ENCODE peak calls at places on chromosome 17, in seven cellular contexts. K, G, Z, E, A, S and L are unnamed samples.
A peak's percentile ranks its signal among the peaks of the same experiment; 100 is the strongest.

GRCh38 chr17:65588194-65588808 is 26.9 kb upstream of the AXIN2 start:
- DNase-seq in K (no peak), A (no peak), E (no peak), G (no peak), Z (no peak), S (no peak), L (no peak)

GRCh38 chr17:72587773-72588511 is 467.1 kb downstream of the SOX9 start:
- DNase-seq in E (no peak), G (no peak), A (no peak), K (peak; percentile 38), S (no peak), Z (no peak), L (no peak)

GRCh38 chr17:19327039-19327776 is 35.3 kb downstream of the B9D1 start:
- DNase-seq in A (no peak), E (no peak), G (peak; percentile 19), K (peak; percentile 69), Z (peak; percentile 83), S (no peak), L (no peak)

GRCh38 chr17:3040882-3041281 is 22.5 kb downstream of the OR1D5 start:
- DNase-seq in S (no peak), Z (no peak), A (no peak), E (no peak), G (no peak), K (no peak), L (no peak)

GRCh38 chr17:9054611-9055010 is 33.3 kb downstream of the NTN1 start:
- DNase-seq in K (no peak), E (no peak), Z (no peak), A (no peak), G (no peak), S (no peak), L (no peak)

GRCh38 chr17:57487552-57487951 is 231.2 kb downstream of the MSI2 start:
- DNase-seq in E (no peak), K (no peak), A (no peak), Z (no peak), S (no peak), G (no peak), L (no peak)

GRCh38 chr17:48472485-48473281 is 42.7 kb upstream of the SKAP1 start:
- DNase-seq in K (peak; percentile 14), S (peak; percentile 52), A (no peak), Z (peak; percentile 77), G (no peak), E (no peak), L (no peak)

GRCh38 chr17:12990041-12990808 is 27.6 kb downstream of the ELAC2 start:
- DNase-seq in K (no peak), E (no peak), G (no peak), Z (no peak), S (no peak), A (no peak), L (no peak)

GRCh38 chr17:7687072-7687907 is at the start of gene TP53:
- DNase-seq in Z (peak; percentile 88), G (peak; percentile 87), E (peak; percentile 74), A (peak; percentile 79), S (peak; percentile 81), K (peak; percentile 85), L (no peak)

GRCh38 chr17:33888455-33888854 is 366.6 kb upstream of the CCL2 start:
- DNase-seq in G (no peak), Z (no peak), E (no peak), K (no peak), S (no peak), A (no peak), L (no peak)

GRCh38 chr17:69978056-69978646 is 96.9 kb upstream of the KCNJ16 start:
- DNase-seq in G (no peak), K (peak; percentile 9), E (no peak), A (no peak), Z (no peak), S (no peak), L (no peak)

GRCh38 chr17:80858301-80859003 is 133.2 kb upstream of the CHMP6 start:
- DNase-seq in K (no peak), E (no peak), S (no peak), G (no peak), Z (no peak), A (no peak), L (no peak)

GRCh38 chr17:4696432-4696796 is 7.5 kb downstream of the PELP1 start:
- DNase-seq in A (no peak), G (no peak), Z (no peak), K (no peak), E (no peak), S (no peak), L (no peak)

GRCh38 chr17:79864617-79865250 is 25.5 kb upstream of the CBX4 start:
- DNase-seq in K (no peak), Z (no peak), E (no peak), G (no peak), A (no peak), S (no peak), L (no peak)

GRCh38 chr17:1590031-1590746 is 27.6 kb upstream of the PITPNA start:
- DNase-seq in K (peak; percentile 83), A (no peak), G (peak; percentile 64), E (no peak), S (peak; percentile 66), Z (peak; percentile 81), L (no peak)

GRCh38 chr17:61400058-61400785 is 579 bp downstream of the TBX2 start:
- DNase-seq in E (no peak), G (no peak), Z (no peak), K (no peak), A (no peak), S (peak; percentile 15), L (no peak)

GRCh38 chr17:80991645-80992076 is at the start of gene CHMP6:
- DNase-seq in Z (peak; percentile 40), G (peak; percentile 88), K (peak; percentile 31), E (peak; percentile 80), S (peak; percentile 81), A (peak; percentile 81), L (peak; percentile 84)

GRCh38 chr17:40329981-40330794 is 21.2 kb downstream of the RARA start:
- DNase-seq in S (no peak), Z (no peak), A (no peak), E (no peak), G (no peak), K (no peak), L (no peak)

GRCh38 chr17:49843774-49844350 is 4.0 kb downstream of the TAC4 start:
- DNase-seq in E (peak; percentile 71), G (no peak), Z (no peak), A (no peak), S (peak; percentile 74), K (no peak), L (no peak)
- TF ChIP-seq CTCF in E (peak; percentile 43), G (no peak), Z (peak; percentile 66), A (no peak), S (peak; percentile 86), K (peak; percentile 66), L (peak; percentile 39)

DNA sequence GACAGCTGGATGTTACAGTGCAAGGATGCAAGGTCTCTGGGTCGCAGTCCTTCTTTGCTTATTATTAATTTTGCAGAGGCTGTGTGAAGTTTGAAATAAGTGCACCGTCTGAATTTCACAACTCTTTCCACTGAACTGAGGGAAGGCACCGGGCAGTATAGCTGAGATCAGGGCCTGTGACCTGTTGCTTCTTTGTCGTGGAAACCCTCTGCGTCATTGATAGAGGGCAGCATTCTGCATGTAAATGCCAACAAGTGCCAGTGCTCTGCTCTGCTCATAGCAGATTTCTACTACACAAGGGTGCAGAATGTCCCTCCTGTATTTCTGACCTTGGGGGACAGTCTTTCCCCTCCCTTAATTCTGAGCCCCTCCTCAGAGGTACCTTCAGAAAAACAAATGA is 26.0 kb downstream of the CD300LF start:
- DNase-seq in A (no peak), Z (no peak), E (no peak), K (no peak), S (no peak), G (no peak), L (no peak)
- TF ChIP-seq CTCF in A (no peak), Z (no peak), E (no peak), K (no peak), S (no peak), G (no peak), L (no peak)

DNA sequence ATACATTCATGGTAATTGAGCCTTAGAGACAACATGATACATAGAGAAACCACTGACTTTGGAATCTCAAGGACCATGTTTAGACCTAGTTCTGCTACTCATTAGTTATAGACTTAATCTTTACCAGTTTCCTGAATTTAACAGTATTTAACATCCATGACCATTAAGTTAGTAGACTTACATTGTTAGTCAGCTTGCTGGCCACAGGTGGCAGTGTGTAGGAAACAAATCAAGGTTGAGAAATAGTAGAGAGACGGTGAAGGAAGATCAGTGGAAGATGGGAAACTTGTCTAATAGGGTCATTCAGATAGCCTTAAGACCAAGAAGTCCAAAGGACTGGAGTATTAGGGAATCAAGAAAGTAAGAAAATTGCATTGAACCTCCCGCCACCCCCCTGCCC is 31.0 kb downstream of the OMG start:
- DNase-seq in G (no peak), A (no peak), K (no peak), E (no peak), S (no peak), Z (no peak), L (no peak)
- TF ChIP-seq CTCF in G (no peak), A (no peak), K (peak; percentile 48), E (no peak), S (no peak), Z (peak; percentile 35), L (peak; percentile 5)

GRCh38 chr17:82315703-82316358 is 1.6 kb downstream of the CD7 start:
- DNase-seq in A (no peak), K (no peak), S (no peak), G (no peak), Z (no peak), E (no peak), L (no peak)

GRCh38 chr17:82314721-82315605 is 2.4 kb downstream of the CD7 start:
- DNase-seq in G (no peak), E (no peak), A (no peak), K (no peak), Z (no peak), S (no peak), L (no peak)

GRCh38 chr17:82317394-82318168 is at the start of gene CD7:
- DNase-seq in S (no peak), E (no peak), Z (no peak), G (no peak), A (no peak), K (no peak), L (no peak)

GRCh38 chr17:82318169-82318498 is 726 bp upstream of the CD7 start:
- DNase-seq in K (no peak), Z (no peak), G (no peak), E (no peak), S (no peak), A (no peak), L (no peak)

GRCh38 chr17:82316651-82317393 is 586 bp downstream of the CD7 start:
- DNase-seq in A (no peak), G (no peak), S (no peak), Z (no peak), E (no peak), K (no peak), L (no peak)
- TF ChIP-seq CTCF in A (no peak), G (no peak), S (no peak), Z (no peak), E (no peak), K (no peak), L (no peak)